ENCODE peak calls at places on chromosomes 6 and 20, in seven cellular contexts. S, R, G, C, E, Z and J are unnamed samples.

GRCh38 chr6:45965787-45966186 is 49.9 kb downstream of the CLIC5 start:
- DNase-seq in S (no peak), R (no peak), G (no peak), C (no peak), E (peak), Z (no peak), J (no peak)

GRCh38 chr6:119497988-119498727 is 148.6 kb upstream of the MAN1A1 start:
- DNase-seq in S (no peak), R (no peak), G (no peak), C (no peak), E (no peak), Z (no peak), J (no peak)

GRCh38 chr20:12177657-12178293 is 260.1 kb downstream of the BTBD3 start:
- DNase-seq in S (no peak), R (no peak), G (no peak), C (no peak), E (no peak), Z (no peak), J (no peak)

GRCh38 chr20:10474606-10475184 is 39.6 kb downstream of the SLX4IP start:
- DNase-seq in S (no peak), R (no peak), G (no peak), C (no peak), E (peak), Z (peak), J (no peak)

GRCh38 chr20:38173237-38174156 is 8.4 kb upstream of the TGM2 start:
- DNase-seq in S (no peak), R (no peak), G (peak), C (no peak), E (peak), Z (no peak), J (no peak)

GRCh38 chr20:64176548-64177419 is 12.5 kb downstream of the MYT1 start:
- DNase-seq in S (no peak), R (no peak), G (no peak), C (no peak), E (no peak), Z (no peak), J (no peak)

GRCh38 chr6:166202321-166202733 is 34.7 kb upstream of the TBXT start:
- DNase-seq in S (no peak), R (no peak), G (no peak), C (no peak), E (no peak), Z (no peak), J (no peak)

GRCh38 chr20:22452442-22453011 is 131.8 kb downstream of the FOXA2 start:
- DNase-seq in S (no peak), R (no peak), G (no peak), C (no peak), E (no peak), Z (no peak), J (no peak)

GRCh38 chr6:9437836-9438235 is 977.0 kb downstream of the TFAP2A start:
- DNase-seq in S (no peak), R (no peak), G (no peak), C (no peak), E (no peak), Z (no peak), J (no peak)

GRCh38 chr20:37356387-37356786 is 10.4 kb downstream of the SRC start:
- DNase-seq in S (no peak), R (no peak), G (peak), C (no peak), E (peak), Z (peak), J (no peak)

GRCh38 chr6:17012421-17013225 is 89.2 kb upstream of the STMND1 start:
- DNase-seq in S (no peak), R (peak), G (no peak), C (no peak), E (peak), Z (no peak), J (peak)

GRCh38 chr20:24828992-24829648 is 119.9 kb upstream of the CST7 start:
- DNase-seq in S (no peak), R (no peak), G (no peak), C (no peak), E (no peak), Z (no peak), J (no peak)

GRCh38 chr6:111737065-111737521 is 131.4 kb upstream of the TRAF3IP2 start:
- DNase-seq in S (no peak), R (no peak), G (no peak), C (no peak), E (no peak), Z (no peak), J (no peak)

GRCh38 chr6:93437491-93437890 is 18.1 kb upstream of the EPHA7 start:
- DNase-seq in S (no peak), R (no peak), G (no peak), C (no peak), E (no peak), Z (no peak), J (no peak)

GRCh38 chr6:52087498-52087999 is at the start of gene PKHD1:
- DNase-seq in S (no peak), R (peak), G (no peak), C (no peak), E (peak), Z (no peak), J (no peak)

GRCh38 chr6:45378324-45378926 is 691 bp upstream of the SUPT3H start:
- DNase-seq in S (no peak), R (no peak), G (no peak), C (no peak), E (no peak), Z (peak), J (no peak)